ENCODE peak calls at places on chromosomes 12 and 14, in four cellular contexts. One of them, this sample, is unnamed.
A peak's percentile ranks its signal among the peaks of the same experiment; 100 is the strongest.

GRCh38 chr12:3717283-3717974 is 35.5 kb downstream of the CRACR2A start:
- DNase-seq in left ventricle myocardium inferior: no peak
- DNase-seq in brain microvascular endothelial cell: no peak
- DNase-seq in right lobe of liver: no peak
- DNase-seq in this sample: no peak

GRCh38 chr14:105019861-105020814 is 745 bp downstream of the CDCA4 start:
- DNase-seq in left ventricle myocardium inferior: no peak
- DNase-seq in brain microvascular endothelial cell: peak; percentile 13
- DNase-seq in right lobe of liver: peak; percentile 65
- DNase-seq in this sample: no peak

GRCh38 chr14:104794099-104794498 is 1.4 kb downstream of the AKT1 start:
- DNase-seq in right lobe of liver: no peak
- DNase-seq in left ventricle myocardium inferior: no peak
- DNase-seq in brain microvascular endothelial cell: peak; percentile 55
- DNase-seq in this sample: no peak

GRCh38 chr12:111405856-111406473 is at the start of gene SH2B3:
- DNase-seq in right lobe of liver: peak; percentile 71
- DNase-seq in brain microvascular endothelial cell: no peak
- DNase-seq in left ventricle myocardium inferior: no peak
- DNase-seq in this sample: no peak

GRCh38 chr12:104049278-104050257 is at the start of gene GLT8D2:
- DNase-seq in left ventricle myocardium inferior: peak; percentile 64
- DNase-seq in brain microvascular endothelial cell: peak; percentile 58
- DNase-seq in right lobe of liver: no peak
- DNase-seq in this sample: peak; percentile 52

GRCh38 chr12:49121047-49121696 is 10.0 kb downstream of the TUBA1B start:
- DNase-seq in brain microvascular endothelial cell: peak; percentile 41
- DNase-seq in left ventricle myocardium inferior: peak; percentile 32
- DNase-seq in right lobe of liver: no peak
- DNase-seq in this sample: no peak

GRCh38 chr14:36256131-36256801 is 64.2 kb downstream of the MBIP start:
- DNase-seq in right lobe of liver: no peak
- DNase-seq in left ventricle myocardium inferior: no peak
- DNase-seq in brain microvascular endothelial cell: no peak
- DNase-seq in this sample: no peak

GRCh38 chr12:3107071-3107583 is 29.9 kb downstream of the TSPAN9 start:
- DNase-seq in right lobe of liver: no peak
- DNase-seq in brain microvascular endothelial cell: peak; percentile 86
- DNase-seq in left ventricle myocardium inferior: no peak
- DNase-seq in this sample: no peak

GRCh38 chr12:14884458-14884878 is 1.2 kb downstream of the MGP start:
- DNase-seq in right lobe of liver: peak; percentile 67
- DNase-seq in left ventricle myocardium inferior: peak; percentile 83
- DNase-seq in brain microvascular endothelial cell: peak; percentile 91
- DNase-seq in this sample: peak; percentile 69

GRCh38 chr12:11927311-11927935 is 143.3 kb upstream of the BCL2L14 start:
- DNase-seq in right lobe of liver: no peak
- DNase-seq in brain microvascular endothelial cell: peak; percentile 86
- DNase-seq in left ventricle myocardium inferior: no peak
- DNase-seq in this sample: no peak

GRCh38 chr12:45192041-45192695 is 23.7 kb upstream of the ANO6 start:
- DNase-seq in right lobe of liver: no peak
- DNase-seq in left ventricle myocardium inferior: no peak
- DNase-seq in brain microvascular endothelial cell: peak; percentile 52
- DNase-seq in this sample: no peak

GRCh38 chr14:75566321-75566720 is 12.1 kb upstream of the FLVCR2 start:
- DNase-seq in brain microvascular endothelial cell: no peak
- DNase-seq in right lobe of liver: no peak
- DNase-seq in left ventricle myocardium inferior: no peak
- DNase-seq in this sample: no peak

GRCh38 chr12:4648099-4648498 is 752 bp downstream of the AKAP3 start:
- DNase-seq in brain microvascular endothelial cell: no peak
- DNase-seq in left ventricle myocardium inferior: no peak
- DNase-seq in right lobe of liver: no peak
- DNase-seq in this sample: no peak

GRCh38 chr14:93719234-93719633 is 69.1 kb downstream of the PRIMA1 start:
- DNase-seq in right lobe of liver: no peak
- DNase-seq in left ventricle myocardium inferior: no peak
- DNase-seq in brain microvascular endothelial cell: no peak
- DNase-seq in this sample: no peak

GRCh38 chr12:52360663-52361271 is 6.5 kb downstream of the KRT85 start:
- DNase-seq in left ventricle myocardium inferior: no peak
- DNase-seq in brain microvascular endothelial cell: no peak
- DNase-seq in right lobe of liver: no peak
- DNase-seq in this sample: peak; percentile 52

GRCh38 chr14:89892953-89893352 is 61.6 kb downstream of the EFCAB11 start:
- DNase-seq in brain microvascular endothelial cell: no peak
- DNase-seq in right lobe of liver: no peak
- DNase-seq in left ventricle myocardium inferior: no peak
- DNase-seq in this sample: no peak

GRCh38 chr14:92340938-92341337 is 18.0 kb downstream of the SLC24A4 start:
- DNase-seq in left ventricle myocardium inferior: no peak
- DNase-seq in brain microvascular endothelial cell: no peak
- DNase-seq in right lobe of liver: no peak
- DNase-seq in this sample: no peak

GRCh38 chr14:103561381-103562134 is 899 bp downstream of the BAG5 start:
- DNase-seq in brain microvascular endothelial cell: peak; percentile 48
- DNase-seq in left ventricle myocardium inferior: peak; percentile 46
- DNase-seq in right lobe of liver: no peak
- DNase-seq in this sample: peak; percentile 19

GRCh38 chr12:103640410-103640809 is 53.3 kb downstream of the STAB2 start:
- DNase-seq in brain microvascular endothelial cell: no peak
- DNase-seq in left ventricle myocardium inferior: no peak
- DNase-seq in right lobe of liver: no peak
- DNase-seq in this sample: no peak

GRCh38 chr12:104582739-104583138 is 126.0 kb downstream of the CHST11 start:
- DNase-seq in left ventricle myocardium inferior: no peak
- DNase-seq in right lobe of liver: no peak
- DNase-seq in brain microvascular endothelial cell: no peak
- DNase-seq in this sample: no peak

GRCh38 chr12:11635341-11635740 is 14.1 kb upstream of the ETV6 start:
- DNase-seq in left ventricle myocardium inferior: no peak
- DNase-seq in brain microvascular endothelial cell: no peak
- DNase-seq in right lobe of liver: no peak
- DNase-seq in this sample: no peak

GRCh38 chr12:57983858-57984505 is 42.6 kb downstream of the ATP23 start:
- DNase-seq in left ventricle myocardium inferior: no peak
- DNase-seq in right lobe of liver: no peak
- DNase-seq in brain microvascular endothelial cell: no peak
- DNase-seq in this sample: no peak

GRCh38 chr12:24561882-24562760 is 386.8 kb downstream of the BCAT1 start:
- DNase-seq in brain microvascular endothelial cell: peak; percentile 57
- DNase-seq in right lobe of liver: peak; percentile 72
- DNase-seq in left ventricle myocardium inferior: peak; percentile 71
- DNase-seq in this sample: peak; percentile 32

GRCh38 chr12:13270817-13271216 is 74.3 kb downstream of the EMP1 start:
- DNase-seq in brain microvascular endothelial cell: no peak
- DNase-seq in right lobe of liver: no peak
- DNase-seq in left ventricle myocardium inferior: no peak
- DNase-seq in this sample: no peak

GRCh38 chr14:104930526-104931322 is 6.0 kb downstream of the PLD4 start:
- DNase-seq in right lobe of liver: peak; percentile 45
- DNase-seq in brain microvascular endothelial cell: no peak
- DNase-seq in left ventricle myocardium inferior: peak; percentile 7
- DNase-seq in this sample: peak; percentile 14

GRCh38 chr12:3303410-3304136 is 187.4 kb upstream of the PRMT8 start:
- DNase-seq in left ventricle myocardium inferior: no peak
- DNase-seq in right lobe of liver: no peak
- DNase-seq in brain microvascular endothelial cell: no peak
- DNase-seq in this sample: peak; percentile 73

GRCh38 chr14:75711134-75711795 is 50.2 kb downstream of the TTLL5 start:
- DNase-seq in left ventricle myocardium inferior: no peak
- DNase-seq in brain microvascular endothelial cell: peak; percentile 27
- DNase-seq in right lobe of liver: no peak
- DNase-seq in this sample: peak; percentile 61

GRCh38 chr12:71164877-71165197 is 7.0 kb upstream of the TSPAN8 start:
- DNase-seq in brain microvascular endothelial cell: no peak
- DNase-seq in left ventricle myocardium inferior: no peak
- DNase-seq in right lobe of liver: no peak
- DNase-seq in this sample: no peak

GRCh38 chr14:67584931-67585330 is 15.1 kb downstream of the PIGH start:
- DNase-seq in left ventricle myocardium inferior: no peak
- DNase-seq in brain microvascular endothelial cell: no peak
- DNase-seq in right lobe of liver: no peak
- DNase-seq in this sample: no peak

GRCh38 chr14:21087294-21088091 is 11.0 kb downstream of the ZNF219 start:
- DNase-seq in brain microvascular endothelial cell: peak; percentile 95
- DNase-seq in right lobe of liver: no peak
- DNase-seq in left ventricle myocardium inferior: no peak
- DNase-seq in this sample: no peak

GRCh38 chr14:20413785-20414117 is 450 bp upstream of the TEP1 start:
- DNase-seq in left ventricle myocardium inferior: no peak
- DNase-seq in brain microvascular endothelial cell: no peak
- DNase-seq in right lobe of liver: no peak
- DNase-seq in this sample: no peak

GRCh38 chr12:62279058-62279457 is 18.9 kb downstream of the USP15 start:
- DNase-seq in brain microvascular endothelial cell: no peak
- DNase-seq in right lobe of liver: no peak
- DNase-seq in left ventricle myocardium inferior: no peak
- DNase-seq in this sample: no peak

GRCh38 chr12:119148049-119148448 is 30.7 kb upstream of the HSPB8 start:
- DNase-seq in right lobe of liver: no peak
- DNase-seq in brain microvascular endothelial cell: no peak
- DNase-seq in left ventricle myocardium inferior: no peak
- DNase-seq in this sample: no peak

DNA sequence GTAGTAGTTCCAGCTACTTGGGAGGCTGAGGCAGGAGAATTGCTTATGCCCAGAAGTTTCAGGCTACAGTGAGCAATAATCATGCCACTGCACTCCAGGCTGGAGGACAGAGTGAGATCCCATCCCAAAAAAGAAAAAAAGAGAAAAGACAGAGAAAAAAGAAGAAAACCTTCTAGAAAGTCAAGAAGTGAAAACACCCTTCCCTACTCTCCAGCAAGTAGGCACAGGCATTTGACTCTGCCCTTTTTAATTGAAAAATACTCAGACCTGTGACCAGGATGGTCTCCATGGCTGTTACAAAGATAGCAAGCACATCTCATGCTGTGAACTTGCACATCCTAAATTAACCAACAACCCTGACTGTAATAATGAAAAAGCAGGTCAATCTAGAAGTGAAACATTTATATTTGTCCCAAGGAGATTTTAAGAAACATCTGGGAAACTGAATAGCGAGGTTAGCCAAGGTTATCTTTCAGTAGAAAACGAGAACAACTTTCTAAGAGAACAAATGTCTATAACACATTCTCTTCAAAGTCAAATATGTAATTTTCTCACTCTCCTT is 2.0 kb downstream of the TMTC1 start:
- DNase-seq in brain microvascular endothelial cell: no peak
- DNase-seq in right lobe of liver: no peak
- DNase-seq in left ventricle myocardium inferior: no peak
- DNase-seq in this sample: no peak
- H3K4me3 ChIP-seq in brain microvascular endothelial cell: peak overlapping the region; percentile 71
- H3K4me3 ChIP-seq in right lobe of liver: no peak overlapping the region
- H3K4me3 ChIP-seq in left ventricle myocardium inferior: peak overlapping the region; percentile 94
- H3K4me3 ChIP-seq in this sample: no peak overlapping the region

GRCh38 chr12:27645671-27646070 is 50.6 kb upstream of the REP15 start:
- DNase-seq in brain microvascular endothelial cell: no peak
- DNase-seq in left ventricle myocardium inferior: no peak
- DNase-seq in right lobe of liver: no peak
- DNase-seq in this sample: no peak
- TF ChIP-seq CTCF in brain microvascular endothelial cell: no peak
- TF ChIP-seq CTCF in left ventricle myocardium inferior: no peak
- TF ChIP-seq CTCF in right lobe of liver: no peak
- TF ChIP-seq CTCF in this sample: no peak

DNA sequence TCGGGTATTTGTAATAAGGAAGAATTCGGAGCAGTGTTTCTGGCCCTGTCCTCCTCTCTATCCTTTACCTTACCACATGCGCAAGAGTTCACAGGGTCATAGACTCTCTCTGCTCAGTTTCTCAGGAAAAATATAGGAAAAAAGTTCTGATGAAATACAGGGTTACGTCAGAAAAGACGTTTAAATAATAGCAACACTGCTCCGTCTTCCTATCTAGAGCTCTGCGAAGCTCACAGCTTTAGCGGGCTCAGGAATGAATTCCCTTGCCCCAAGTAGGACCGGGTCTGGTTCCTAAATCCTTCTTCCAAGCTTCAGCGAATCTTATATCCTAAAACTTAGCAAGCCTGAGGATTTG is 365 bp downstream of the CCDC59 start:
- DNase-seq in brain microvascular endothelial cell: no peak
- DNase-seq in right lobe of liver: no peak
- DNase-seq in left ventricle myocardium inferior: no peak
- DNase-seq in this sample: no peak
- H3K4me3 ChIP-seq in brain microvascular endothelial cell: peak overlapping the region; percentile 93
- H3K4me3 ChIP-seq in right lobe of liver: peak overlapping the region; percentile 60
- H3K4me3 ChIP-seq in left ventricle myocardium inferior: peak overlapping the region; percentile 86
- H3K4me3 ChIP-seq in this sample: peak overlapping the region; percentile 84

GRCh38 chr14:34365309-34365915 is 96.6 kb downstream of the SPTSSA start:
- DNase-seq in brain microvascular endothelial cell: no peak
- DNase-seq in left ventricle myocardium inferior: no peak
- DNase-seq in right lobe of liver: no peak
- DNase-seq in this sample: no peak
- TF ChIP-seq CTCF in brain microvascular endothelial cell: peak; percentile 32
- TF ChIP-seq CTCF in left ventricle myocardium inferior: peak; percentile 34
- TF ChIP-seq CTCF in right lobe of liver: peak; percentile 50
- TF ChIP-seq CTCF in this sample: no peak

GRCh38 chr14:77613207-77613606 is 3.2 kb downstream of the SPTLC2 start:
- DNase-seq in brain microvascular endothelial cell: no peak
- DNase-seq in right lobe of liver: no peak
- DNase-seq in left ventricle myocardium inferior: no peak
- DNase-seq in this sample: no peak
- H3K4me3 ChIP-seq in brain microvascular endothelial cell: no peak overlapping the region
- H3K4me3 ChIP-seq in right lobe of liver: no peak overlapping the region
- H3K4me3 ChIP-seq in left ventricle myocardium inferior: no peak overlapping the region
- H3K4me3 ChIP-seq in this sample: no peak overlapping the region

DNA sequence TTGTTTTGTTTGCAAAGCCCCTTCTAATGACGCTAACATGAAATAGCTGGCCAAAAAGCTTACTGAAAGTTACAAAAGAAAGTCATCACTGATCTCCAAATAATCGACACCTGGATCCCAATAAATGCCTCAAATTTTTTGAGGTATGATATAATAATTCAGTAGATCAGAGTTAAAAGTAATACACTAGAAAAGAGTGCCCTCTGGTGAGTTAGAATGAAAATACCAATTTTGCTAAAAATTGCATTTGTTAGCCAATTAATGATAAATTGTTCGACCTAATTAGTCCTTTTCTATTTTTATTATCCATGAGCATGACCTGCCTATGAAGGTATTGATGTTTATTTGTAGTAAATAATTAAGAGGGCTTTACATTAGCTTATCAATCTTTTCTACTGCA is 78.6 kb downstream of the CEP128 start:
- DNase-seq in right lobe of liver: no peak
- DNase-seq in brain microvascular endothelial cell: no peak
- DNase-seq in left ventricle myocardium inferior: no peak
- DNase-seq in this sample: no peak
- TF ChIP-seq CTCF in right lobe of liver: no peak
- TF ChIP-seq CTCF in brain microvascular endothelial cell: peak; percentile 1
- TF ChIP-seq CTCF in left ventricle myocardium inferior: no peak
- TF ChIP-seq CTCF in this sample: no peak

This sample was measured in pancreas.